ENCODE peak calls at places on chromosomes 16 and 17, in six cellular contexts. T is RWPE2, J is heart right ventricle, U is hepatocyte, E is epithelial cell of esophagus, L is SK-N-SH. R is an unnamed sample.

GRCh38 chr17:68184816-68185436 is 62.9 kb upstream of the AMZ2 start:
- DNase-seq in U (no peak), L (no peak), E (no peak), T (no peak), J (no peak), R (peak)

GRCh38 chr17:57210224-57210553 is 46.1 kb upstream of the MSI2 start:
- DNase-seq in E (peak), L (no peak), J (no peak), T (no peak), U (no peak), R (no peak)

GRCh38 chr16:67077871-67078270 is 31.9 kb upstream of the PHAF1 start:
- DNase-seq in E (no peak), L (no peak), U (no peak), T (no peak), J (no peak), R (no peak)

GRCh38 chr17:82892869-82893565 is 53.2 kb upstream of the ZNF750 start:
- DNase-seq in L (no peak), J (peak), T (no peak), E (no peak), U (no peak), R (peak)

GRCh38 chr16:8568231-8568617 is 22.1 kb downstream of the TMEM114 start:
- DNase-seq in T (no peak), L (no peak), J (no peak), U (no peak), E (no peak), R (no peak)

GRCh38 chr16:65745-66144 is 6.7 kb downstream of the RHBDF1 start:
- DNase-seq in T (peak), J (peak), E (peak), L (peak), U (peak), R (peak)

GRCh38 chr17:80345841-80346497 is 69.0 kb upstream of the ENDOV start:
- DNase-seq in L (no peak), J (no peak), T (no peak), U (no peak), E (no peak), R (no peak)

GRCh38 chr17:80187090-80187489 is 17.3 kb downstream of the CARD14 start:
- DNase-seq in E (peak), J (no peak), T (no peak), L (no peak), U (no peak), R (no peak)

GRCh38 chr16:20675488-20676267 is 21.8 kb downstream of the ACSM1 start:
- DNase-seq in T (no peak), E (peak), L (no peak), U (peak), J (no peak), R (no peak)

GRCh38 chr17:35170968-35171771 is 23.0 kb downstream of the SLC35G3 start:
- DNase-seq in T (no peak), E (peak), J (no peak), U (no peak), L (no peak), R (no peak)

GRCh38 chr16:28182183-28182582 is 29.6 kb downstream of the XPO6 start:
- DNase-seq in L (no peak), U (no peak), T (no peak), J (no peak), E (peak), R (no peak)

GRCh38 chr17:40533896-40534295 is 31.4 kb downstream of the CCR7 start:
- DNase-seq in T (peak), L (no peak), E (peak), U (no peak), J (no peak), R (no peak)

GRCh38 chr17:74842599-74843351 is 16.9 kb downstream of the GRIN2C start:
- DNase-seq in U (peak), T (no peak), L (peak), J (peak), E (peak), R (no peak)

GRCh38 chr16:4232541-4233386 is 9.1 kb downstream of the SRL start:
- DNase-seq in L (no peak), T (no peak), U (no peak), E (no peak), J (no peak), R (no peak)

GRCh38 chr17:63024716-63025115 is 58.7 kb downstream of the TANC2 start:
- DNase-seq in E (peak), U (no peak), J (no peak), L (no peak), T (no peak), R (no peak)

GRCh38 chr16:14003119-14003570 is 68.0 kb upstream of the MRTFB start:
- DNase-seq in U (peak), E (peak), T (no peak), L (peak), J (peak), R (no peak)

GRCh38 chr17:58377661-58378060 is 25.7 kb upstream of the SUPT4H1 start:
- DNase-seq in J (no peak), U (no peak), L (no peak), E (no peak), T (no peak), R (no peak)

GRCh38 chr17:81518113-81518784 is 5.7 kb upstream of the ACTG1 start:
- DNase-seq in J (no peak), U (no peak), T (peak), L (no peak), E (no peak), R (no peak)

GRCh38 chr16:8173111-8173644 is 417.1 kb downstream of the TMEM114 start:
- DNase-seq in E (peak), L (peak), J (peak), U (peak), T (no peak), R (peak)

GRCh38 chr16:81803332-81803731 is 24.2 kb downstream of the PLCG2 start:
- DNase-seq in J (no peak), U (no peak), E (no peak), L (no peak), T (no peak), R (no peak)

GRCh38 chr16:85304337-85304736 is 192.1 kb upstream of the CIBAR2 start:
- DNase-seq in U (no peak), L (no peak), T (no peak), E (no peak), J (no peak), R (peak)

GRCh38 chr16:85302018-85302847 is 190.0 kb upstream of the CIBAR2 start:
- DNase-seq in L (no peak), T (no peak), E (peak), J (no peak), U (peak), R (no peak)

GRCh38 chr16:85302848-85303353 is 190.6 kb upstream of the CIBAR2 start:
- DNase-seq in T (no peak), U (no peak), J (no peak), L (no peak), E (no peak), R (no peak)

GRCh38 chr16:85301171-85301690 is 189.0 kb upstream of the CIBAR2 start:
- DNase-seq in L (peak), E (no peak), U (no peak), J (no peak), T (no peak), R (no peak)

GRCh38 chr16:85303354-85303883 is 191.1 kb upstream of the CIBAR2 start:
- DNase-seq in E (peak), J (peak), L (peak), T (no peak), U (peak), R (peak)
- H3K4me3 ChIP-seq in E (no peak), J (peak), L (peak), T (no peak), U (no peak), R (peak)

GRCh38 chr17:77329741-77330531 is 189.2 kb downstream of the SEC14L1 start:
- DNase-seq in T (no peak), L (no peak), E (no peak), J (no peak), U (no peak), R (no peak)

GRCh38 chr17:77332034-77332971 is 191.5 kb downstream of the SEC14L1 start:
- DNase-seq in U (no peak), T (no peak), E (no peak), J (no peak), L (no peak), R (peak)

GRCh38 chr17:77332981-77333685 is 192.4 kb downstream of the SEC14L1 start:
- DNase-seq in E (peak), T (no peak), U (no peak), J (no peak), L (no peak), R (no peak)

GRCh38 chr17:77330602-77331081 is 189.9 kb downstream of the SEC14L1 start:
- DNase-seq in T (no peak), L (no peak), E (no peak), J (no peak), U (no peak), R (no peak)

DNA sequence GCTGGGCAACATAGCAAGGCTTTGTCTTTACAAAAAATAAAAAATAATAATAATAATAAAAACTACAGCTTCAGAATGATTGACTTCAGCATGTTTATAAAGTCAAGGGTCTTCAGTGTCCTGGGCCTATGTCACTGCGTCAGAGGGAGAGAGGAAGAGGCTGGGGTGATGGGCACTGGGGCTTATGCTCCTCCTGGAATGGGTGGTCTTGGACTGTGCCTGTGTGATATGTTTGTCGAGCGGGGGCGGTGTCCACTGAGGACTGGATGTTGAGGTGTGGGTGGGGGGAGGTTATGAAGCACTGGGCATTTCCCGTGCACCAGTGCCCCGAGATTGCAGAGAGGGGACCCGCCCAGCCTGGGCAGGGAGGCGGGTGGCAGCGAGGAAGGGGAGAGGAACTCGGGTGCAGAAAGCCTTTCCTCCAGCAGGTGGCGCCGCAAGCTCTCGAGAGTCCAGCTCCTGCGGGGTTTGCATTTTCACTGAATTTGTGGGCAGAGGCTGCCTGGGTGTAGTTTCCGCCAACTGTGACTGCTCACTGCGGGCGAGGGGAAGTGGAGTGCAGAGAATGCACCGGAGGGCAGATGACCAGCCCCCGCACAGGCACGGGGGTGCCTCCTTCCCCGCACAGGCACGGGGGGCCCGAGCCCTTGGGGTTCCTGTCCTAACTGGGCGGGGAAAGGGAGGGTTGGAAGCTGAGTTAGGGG is 190.5 kb downstream of the SEC14L1 start:
- DNase-seq in L (peak), U (peak), E (peak), J (peak), T (peak), R (peak)
- H3K4me3 ChIP-seq in L (peak), U (no peak), E (no peak), J (peak), T (no peak), R (peak)

GRCh38 chr17:38590988-38591758 is 14.6 kb downstream of the SRCIN1 start:
- DNase-seq in U (no peak), J (no peak), L (no peak), E (peak), T (no peak), R (no peak)

GRCh38 chr17:38588775-38589174 is 17.0 kb downstream of the SRCIN1 start:
- DNase-seq in T (no peak), U (no peak), E (no peak), J (no peak), L (no peak), R (no peak)

GRCh38 chr17:38589462-38590114 is 16.2 kb downstream of the SRCIN1 start:
- DNase-seq in L (no peak), J (no peak), U (no peak), E (no peak), T (no peak), R (no peak)

GRCh38 chr17:38592487-38592886 is 13.3 kb downstream of the SRCIN1 start:
- DNase-seq in L (no peak), E (no peak), U (no peak), T (no peak), J (no peak), R (no peak)

GRCh38 chr17:38591759-38592241 is 14.0 kb downstream of the SRCIN1 start:
- DNase-seq in J (no peak), T (no peak), E (peak), U (no peak), L (peak), R (peak)
- H3K4me3 ChIP-seq in J (no peak), T (no peak), E (no peak), U (no peak), L (no peak), R (no peak)

DNA sequence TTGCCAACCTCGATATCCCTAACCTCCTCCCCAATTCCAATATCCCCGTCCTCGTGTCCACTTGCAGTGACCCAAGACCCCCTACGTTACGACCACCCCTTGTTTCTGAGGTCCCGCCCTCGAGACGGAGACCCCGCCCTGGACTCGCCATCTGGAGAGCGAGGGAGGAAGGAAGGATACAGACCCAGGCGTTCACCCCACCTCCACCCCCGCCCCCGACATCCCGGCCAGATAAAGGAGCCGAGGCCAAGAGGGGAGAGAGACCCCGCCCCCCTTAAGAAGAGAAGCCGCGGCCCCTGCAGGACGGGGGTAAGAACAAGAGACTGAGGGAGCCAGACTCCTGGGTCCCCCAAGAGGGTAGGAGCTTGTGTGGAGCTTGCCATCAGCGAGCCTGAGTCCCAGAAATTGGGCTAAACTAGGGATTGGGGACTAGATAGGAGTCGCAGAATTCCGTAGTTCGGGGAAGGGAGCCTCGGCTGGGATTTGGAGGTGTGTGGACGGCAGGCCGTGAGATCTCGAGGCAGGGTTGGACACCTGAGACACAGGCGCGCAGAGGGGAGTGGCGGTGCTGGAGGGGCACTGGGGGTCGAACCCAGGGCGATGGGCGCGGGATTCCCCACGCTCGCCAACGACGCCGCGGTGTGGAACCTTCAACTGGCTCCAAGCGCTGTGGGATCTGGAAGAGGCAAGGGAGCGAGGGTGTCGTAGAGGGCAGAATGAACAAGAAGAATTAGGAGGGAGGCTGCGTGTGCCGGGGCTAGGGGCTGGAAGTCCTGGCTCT is at the start of gene BCL6B:
- DNase-seq in T (no peak), E (no peak), U (no peak), L (no peak), J (peak), R (no peak)
- H3K4me3 ChIP-seq in T (no peak), E (peak), U (no peak), L (peak), J (peak), R (peak)

GRCh38 chr16:11356573-11357331 is 11.5 kb downstream of the RMI2 start:
- DNase-seq in T (no peak), U (peak), J (peak), E (peak), L (peak), R (no peak)
- H3K4me3 ChIP-seq in T (no peak), U (no peak), J (no peak), E (no peak), L (no peak), R (no peak)

GRCh38 chr17:60036796-60037677 is 41.7 kb downstream of the HEATR6 start:
- DNase-seq in E (peak), U (peak), L (peak), T (peak), J (peak), R (peak)
- H3K4me3 ChIP-seq in E (no peak), U (no peak), L (peak), T (no peak), J (no peak), R (no peak)

DNA sequence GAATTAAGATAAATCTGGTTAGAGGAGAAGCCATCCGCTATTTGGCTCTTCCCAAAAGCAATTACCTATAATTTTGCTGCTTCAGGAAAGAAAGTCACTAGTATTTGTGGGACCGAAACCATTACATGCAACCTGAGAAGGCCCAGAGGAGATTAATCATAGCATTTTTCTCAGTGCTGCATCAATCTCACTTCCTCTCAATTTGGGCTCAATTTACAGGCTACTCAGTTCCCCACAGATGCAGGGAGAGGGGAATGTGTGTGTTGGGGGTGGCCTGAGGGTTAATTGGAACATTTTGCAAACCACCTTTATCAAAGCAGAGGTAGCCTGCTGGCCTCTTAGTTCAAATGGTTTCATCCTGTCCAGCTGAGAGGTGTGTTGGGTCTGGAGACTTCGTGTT is 394.7 kb upstream of the ASIC2 start:
- DNase-seq in T (no peak), L (no peak), J (no peak), U (no peak), E (no peak), R (no peak)
- H3K4me3 ChIP-seq in T (no peak), L (no peak), J (no peak), U (no peak), E (no peak), R (no peak)

GRCh38 chr17:51153210-51154072 is at the start of gene NME1:
- DNase-seq in U (peak), T (peak), L (peak), J (peak), E (peak), R (peak)

GRCh38 chr17:51152766-51153209 is 571 bp upstream of the NME1 start:
- DNase-seq in T (no peak), E (no peak), U (no peak), J (no peak), L (peak), R (no peak)

GRCh38 chr17:51150932-51151331 is 2.4 kb upstream of the NME1 start:
- DNase-seq in T (no peak), E (no peak), J (no peak), L (no peak), U (no peak), R (no peak)

GRCh38 chr17:51154176-51154575 is 817 bp downstream of the NME1 start:
- DNase-seq in L (peak), U (no peak), J (no peak), T (no peak), E (no peak), R (no peak)

DNA sequence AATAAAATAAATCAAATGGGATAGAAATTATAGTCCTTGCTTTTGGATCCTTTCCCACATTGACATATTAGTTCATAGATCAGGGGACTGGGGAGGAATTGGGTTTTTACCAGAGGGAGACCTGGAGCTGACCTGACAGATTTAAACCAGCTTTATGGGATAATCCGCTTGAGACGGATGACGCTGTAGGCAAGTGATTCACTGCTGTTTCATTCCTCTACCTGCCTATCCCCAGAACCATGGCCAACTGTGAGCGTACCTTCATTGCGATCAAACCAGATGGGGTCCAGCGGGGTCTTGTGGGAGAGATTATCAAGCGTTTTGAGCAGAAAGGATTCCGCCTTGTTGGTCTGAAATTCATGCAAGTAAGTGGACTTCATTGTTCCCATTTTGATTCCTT is 2.1 kb downstream of the NME1 start:
- DNase-seq in L (no peak), J (no peak), T (no peak), E (no peak), U (no peak), R (no peak)
- H3K4me3 ChIP-seq in L (no peak), J (no peak), T (no peak), E (no peak), U (no peak), R (no peak)

GRCh38 chr17:18315498-18316360 is 636 bp downstream of the SMCR8 start:
- DNase-seq in T (no peak), J (no peak), L (no peak), E (no peak), U (no peak), R (peak)

GRCh38 chr17:18319604-18320256 is 4.6 kb downstream of the SMCR8 start:
- DNase-seq in T (no peak), U (peak), J (no peak), L (peak), E (peak), R (no peak)

GRCh38 chr17:18320301-18320700 is 5.2 kb downstream of the SMCR8 start:
- DNase-seq in J (no peak), T (no peak), E (no peak), U (no peak), L (no peak), R (no peak)

GRCh38 chr17:18318771-18319450 is 3.8 kb downstream of the SMCR8 start:
- DNase-seq in E (no peak), T (no peak), L (no peak), J (no peak), U (no peak), R (no peak)

DNA sequence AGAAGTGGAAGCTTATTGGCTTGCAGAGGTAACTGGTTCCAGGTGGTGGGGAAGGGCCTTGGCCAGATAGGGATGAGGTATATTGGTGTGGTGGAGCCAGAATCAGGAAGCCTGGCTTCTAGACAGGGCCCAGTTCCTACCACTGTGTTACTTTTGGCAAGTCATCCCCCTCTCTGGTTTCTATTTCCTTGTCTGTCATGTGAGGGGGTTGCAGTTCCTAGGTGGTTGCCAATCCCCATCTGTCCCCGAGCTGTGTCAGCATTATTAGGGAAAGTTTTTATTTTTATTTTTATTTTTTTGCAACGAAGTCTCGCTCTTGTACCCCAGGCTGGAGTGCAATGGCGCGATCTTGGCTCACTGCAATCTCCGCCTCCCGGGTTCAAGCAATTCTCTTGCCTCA is 3.0 kb downstream of the SMCR8 start:
- DNase-seq in T (no peak), L (no peak), J (no peak), U (no peak), E (no peak), R (no peak)
- H3K4me3 ChIP-seq in T (no peak), L (no peak), J (no peak), U (no peak), E (no peak), R (no peak)